ENCODE peak calls at places on chromosomes 3 and 15, in four cellular contexts. One of them, this sample, is unnamed.
A peak's percentile ranks its signal among the peaks of the same experiment; 100 is the strongest.

GRCh38 chr3:58588030-58588614 is 10.9 kb upstream of the FAM107A start:
- DNase-seq in OCI-M1: peak; percentile 45
- DNase-seq in anterior cingulate cortex: no peak
- DNase-seq in left colon: no peak
- DNase-seq in this sample: no peak

GRCh38 chr15:56798639-56799038 is 65.3 kb upstream of the ZNF280D start:
- DNase-seq in OCI-M1: no peak
- DNase-seq in left colon: no peak
- DNase-seq in anterior cingulate cortex: no peak
- DNase-seq in this sample: no peak

GRCh38 chr3:184543256-184543655 is 18.3 kb upstream of the EPHB3 start:
- DNase-seq in left colon: peak; percentile 9
- DNase-seq in OCI-M1: no peak
- DNase-seq in anterior cingulate cortex: no peak
- DNase-seq in this sample: no peak

GRCh38 chr15:64915518-64916227 is 4.0 kb downstream of the ANKDD1A start:
- DNase-seq in anterior cingulate cortex: no peak
- DNase-seq in left colon: no peak
- DNase-seq in OCI-M1: no peak
- DNase-seq in this sample: no peak

GRCh38 chr3:50256978-50257890 is 11.7 kb upstream of the SEMA3B start:
- DNase-seq in anterior cingulate cortex: no peak
- DNase-seq in OCI-M1: peak; percentile 56
- DNase-seq in left colon: no peak
- DNase-seq in this sample: no peak

GRCh38 chr3:73707772-73708171 is 83.0 kb upstream of the PDZRN3 start:
- DNase-seq in OCI-M1: no peak
- DNase-seq in left colon: no peak
- DNase-seq in anterior cingulate cortex: no peak
- DNase-seq in this sample: no peak

GRCh38 chr3:10085738-10086137 is 22.3 kb downstream of the FANCD2OS start:
- DNase-seq in left colon: no peak
- DNase-seq in anterior cingulate cortex: no peak
- DNase-seq in OCI-M1: no peak
- DNase-seq in this sample: no peak

GRCh38 chr15:82197734-82198594 is 64.6 kb downstream of the EFL1 start:
- DNase-seq in left colon: no peak
- DNase-seq in anterior cingulate cortex: peak; percentile 29
- DNase-seq in OCI-M1: peak; percentile 79
- DNase-seq in this sample: no peak

GRCh38 chr15:82646250-82647044 is 716 bp downstream of the CPEB1 start:
- DNase-seq in OCI-M1: no peak
- DNase-seq in anterior cingulate cortex: no peak
- DNase-seq in left colon: no peak
- DNase-seq in this sample: no peak

GRCh38 chr3:24628523-24629258 is 134.0 kb upstream of the THRB start:
- DNase-seq in left colon: no peak
- DNase-seq in anterior cingulate cortex: no peak
- DNase-seq in OCI-M1: no peak
- DNase-seq in this sample: no peak

GRCh38 chr3:184568918-184569829 is 7.6 kb downstream of the EPHB3 start:
- DNase-seq in anterior cingulate cortex: peak; percentile 80
- DNase-seq in left colon: peak; percentile 75
- DNase-seq in OCI-M1: no peak
- DNase-seq in this sample: no peak

This sample was measured in cortex of kidney.